ENCODE peak calls at places on chromosomes 5 and 9, in four cellular contexts. O is CD8-positive, alpha-beta memory T cell; Q is OCI-LY7; L is epithelial cell of esophagus. K is an unnamed sample.

GRCh38 chr5:31986101-31986500 is 188.0 kb downstream of the GOLPH3 start:
- DNase-seq in O (no peak), Q (no peak), L (no peak), K (no peak)

GRCh38 chr5:173793677-173794570 is 94.2 kb upstream of the CPEB4 start:
- DNase-seq in O (no peak), Q (no peak), L (peak; percentile 52), K (no peak)

GRCh38 chr5:135034186-135034962 is at the start of gene PITX1:
- DNase-seq in O (no peak), L (peak; percentile 90), Q (peak; percentile 90), K (peak; percentile 76)

GRCh38 chr9:112858625-112859147 is 32.0 kb downstream of the SLC46A2 start:
- DNase-seq in L (peak; percentile 46), Q (peak; percentile 53), O (no peak), K (no peak)

GRCh38 chr9:135561391-135562234 is at the start of gene PAEP:
- DNase-seq in O (no peak), Q (no peak), L (no peak), K (no peak)

GRCh38 chr5:54882841-54883240 is 102.6 kb downstream of the ESM1 start:
- DNase-seq in O (no peak), Q (no peak), L (peak; percentile 46), K (no peak)

GRCh38 chr9:128992995-128993394 is 35.1 kb downstream of the SH3GLB2 start:
- DNase-seq in Q (peak; percentile 16), L (peak; percentile 41), O (no peak), K (no peak)

GRCh38 chr5:109141499-109142200 is 268.1 kb downstream of the PJA2 start:
- DNase-seq in L (no peak), Q (no peak), O (no peak), K (no peak)

GRCh38 chr5:90932052-90932699 is 373.6 kb downstream of the ADGRV1 start:
- DNase-seq in Q (peak; percentile 22), O (no peak), L (peak; percentile 67), K (peak; percentile 29)

GRCh38 chr9:87346061-87346665 is 151.5 kb upstream of the DAPK1 start:
- DNase-seq in Q (no peak), O (no peak), L (no peak), K (no peak)

GRCh38 chr9:14243514-14244042 is 70.4 kb downstream of the NFIB start:
- DNase-seq in Q (no peak), O (no peak), L (peak; percentile 17), K (no peak)

GRCh38 chr9:99866398-99866797 is 40.1 kb upstream of the STX17 start:
- DNase-seq in L (no peak), O (no peak), Q (no peak), K (no peak)

GRCh38 chr5:179825655-179826182 is 5.0 kb downstream of the SQSTM1 start:
- DNase-seq in O (no peak), L (no peak), Q (no peak), K (no peak)

GRCh38 chr9:37908698-37909186 is 4.8 kb upstream of the SLC25A51 start:
- DNase-seq in O (no peak), Q (no peak), L (peak; percentile 75), K (no peak)

GRCh38 chr5:56011835-56012234 is 17.1 kb upstream of the IL6ST start:
- DNase-seq in L (peak; percentile 83), Q (no peak), O (no peak), K (no peak)

GRCh38 chr9:126392662-126393383 is 66.2 kb downstream of the MVB12B start:
- DNase-seq in O (no peak), Q (no peak), L (peak; percentile 52), K (no peak)

GRCh38 chr5:54234304-54234938 is 76.0 kb downstream of the ARL15 start:
- DNase-seq in L (peak; percentile 40), Q (peak; percentile 49), O (no peak), K (peak; percentile 74)

GRCh38 chr5:133698646-133699526 is 86.5 kb upstream of the FSTL4 start:
- DNase-seq in L (no peak), Q (no peak), O (no peak), K (peak; percentile 58)

GRCh38 chr5:178606269-178606668 is 16.1 kb upstream of the COL23A1 start:
- DNase-seq in O (no peak), L (no peak), Q (no peak), K (no peak)

GRCh38 chr9:4237748-4238511 is 61.9 kb downstream of the GLIS3 start:
- DNase-seq in L (no peak), O (no peak), Q (no peak), K (no peak)
- H3K4me3 ChIP-seq in L (no peak overlapping the region), O (peak overlapping the region; percentile 25), Q (no peak overlapping the region), K (peak overlapping the region; percentile 14)

GRCh38 chr9:137457406-137458193 is 1.5 kb downstream of the NSMF start:
- DNase-seq in O (peak; percentile 0), L (no peak), Q (no peak), K (no peak)
- H3K4me3 ChIP-seq in O (no peak overlapping the region), L (peak overlapping the region; percentile 61), Q (peak overlapping the region; percentile 77), K (no peak overlapping the region)

DNA sequence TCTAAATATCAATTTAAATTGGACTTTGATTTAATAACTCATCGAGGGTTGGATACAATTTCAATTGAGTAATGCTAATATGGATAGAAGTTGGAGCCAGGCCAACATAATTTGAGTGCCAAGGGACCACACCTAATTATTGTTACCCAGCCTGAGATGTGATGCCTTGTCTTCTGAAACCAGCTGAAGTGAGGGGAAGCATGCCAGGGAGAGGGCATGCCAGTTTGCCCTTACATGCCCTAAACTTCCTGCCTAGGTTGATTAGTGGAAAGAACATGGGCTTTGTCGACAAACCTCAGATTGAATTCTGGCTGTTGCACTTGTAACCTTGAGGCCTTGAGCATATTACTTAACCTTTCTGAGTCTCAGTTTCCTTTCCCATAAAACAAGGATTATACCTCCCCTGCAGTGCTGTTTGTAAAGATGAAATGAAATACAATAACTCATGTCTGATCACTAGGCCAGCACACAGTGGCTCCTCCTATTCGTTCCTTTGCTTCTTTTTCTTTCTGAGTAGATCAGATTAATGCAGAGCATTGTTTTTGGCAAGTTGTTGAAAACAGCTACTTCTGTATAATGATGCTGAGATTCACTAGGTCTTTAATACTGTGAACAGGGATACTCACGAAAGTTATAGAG is 412.8 kb downstream of the TLE4 start:
- DNase-seq in O (no peak), Q (no peak), L (peak; percentile 33), K (no peak)
- H3K4me3 ChIP-seq in O (no peak overlapping the region), Q (no peak overlapping the region), L (no peak overlapping the region), K (no peak overlapping the region)

DNA sequence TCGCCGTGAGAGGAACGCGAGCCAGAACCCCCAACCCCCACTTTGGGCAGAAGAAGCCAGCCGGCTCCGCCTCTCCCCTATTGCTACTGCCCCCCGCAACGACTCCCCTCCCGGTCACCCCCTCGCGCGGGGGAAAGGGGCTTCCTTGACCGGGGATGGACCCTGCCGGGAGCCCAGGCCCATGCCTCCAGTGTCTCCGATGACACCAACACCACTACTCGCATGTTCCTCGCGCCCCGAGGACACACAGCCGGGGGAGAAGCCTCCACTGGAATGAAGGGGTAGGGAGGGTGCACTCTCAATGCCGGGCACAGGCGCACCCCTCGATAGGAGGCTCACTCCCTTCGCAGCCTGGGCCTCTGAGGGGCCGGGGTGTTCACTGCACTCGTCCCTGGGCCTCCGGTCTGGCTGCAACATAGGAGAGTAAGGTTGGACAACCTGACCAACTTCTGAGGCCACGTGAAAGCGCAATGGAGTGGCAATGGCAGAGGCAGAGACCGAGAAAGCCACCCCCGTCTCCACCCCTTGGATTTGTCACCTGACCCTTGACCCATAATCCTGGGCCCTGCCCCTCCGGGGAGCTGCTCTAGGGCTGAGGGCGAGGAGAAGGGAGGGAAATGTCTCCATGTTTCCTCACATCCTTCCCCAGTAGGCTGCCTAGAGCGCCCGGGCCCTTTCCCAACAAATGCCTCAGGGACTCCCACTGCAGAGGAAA is 1.0 kb upstream of the CNTFR start:
- DNase-seq in Q (no peak), L (peak; percentile 16), O (no peak), K (no peak)
- H3K4me3 ChIP-seq in Q (no peak overlapping the region), L (peak overlapping the region; percentile 14), O (peak overlapping the region; percentile 66), K (peak overlapping the region; percentile 65)

DNA sequence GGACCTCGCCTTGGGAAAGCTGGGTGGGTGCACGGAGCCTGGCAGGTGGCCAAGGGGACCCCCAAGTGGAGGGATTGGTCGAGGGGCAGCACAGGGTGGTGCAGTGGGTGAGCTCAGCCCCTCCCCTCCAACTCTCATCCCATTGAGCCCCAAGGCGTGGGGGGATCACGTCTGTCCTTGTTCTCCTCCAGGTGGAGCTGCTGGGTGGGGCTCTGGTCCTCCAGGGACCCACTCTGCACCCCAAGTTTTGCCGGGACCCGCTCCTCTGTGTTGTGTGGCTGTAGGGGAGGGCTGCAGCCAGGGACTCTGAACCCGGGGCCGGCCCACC is 3.6 kb upstream of the FUT7 start:
- DNase-seq in O (no peak), Q (no peak), L (no peak), K (no peak)
- H3K4me3 ChIP-seq in O (no peak overlapping the region), Q (no peak overlapping the region), L (no peak overlapping the region), K (no peak overlapping the region)

GRCh38 chr9:127567898-127568617 is 44.0 kb upstream of the STXBP1 start:
- DNase-seq in O (no peak), Q (no peak), L (no peak), K (no peak)

GRCh38 chr9:127566351-127567001 is 45.6 kb upstream of the STXBP1 start:
- DNase-seq in O (no peak), Q (no peak), L (peak; percentile 65), K (no peak)

GRCh38 chr9:127568618-127568970 is 43.5 kb upstream of the STXBP1 start:
- DNase-seq in O (no peak), Q (no peak), L (no peak), K (no peak)

GRCh38 chr9:127568971-127569818 is 42.9 kb upstream of the STXBP1 start:
- DNase-seq in L (peak; percentile 81), Q (peak; percentile 84), O (peak; percentile 70), K (peak; percentile 81)

DNA sequence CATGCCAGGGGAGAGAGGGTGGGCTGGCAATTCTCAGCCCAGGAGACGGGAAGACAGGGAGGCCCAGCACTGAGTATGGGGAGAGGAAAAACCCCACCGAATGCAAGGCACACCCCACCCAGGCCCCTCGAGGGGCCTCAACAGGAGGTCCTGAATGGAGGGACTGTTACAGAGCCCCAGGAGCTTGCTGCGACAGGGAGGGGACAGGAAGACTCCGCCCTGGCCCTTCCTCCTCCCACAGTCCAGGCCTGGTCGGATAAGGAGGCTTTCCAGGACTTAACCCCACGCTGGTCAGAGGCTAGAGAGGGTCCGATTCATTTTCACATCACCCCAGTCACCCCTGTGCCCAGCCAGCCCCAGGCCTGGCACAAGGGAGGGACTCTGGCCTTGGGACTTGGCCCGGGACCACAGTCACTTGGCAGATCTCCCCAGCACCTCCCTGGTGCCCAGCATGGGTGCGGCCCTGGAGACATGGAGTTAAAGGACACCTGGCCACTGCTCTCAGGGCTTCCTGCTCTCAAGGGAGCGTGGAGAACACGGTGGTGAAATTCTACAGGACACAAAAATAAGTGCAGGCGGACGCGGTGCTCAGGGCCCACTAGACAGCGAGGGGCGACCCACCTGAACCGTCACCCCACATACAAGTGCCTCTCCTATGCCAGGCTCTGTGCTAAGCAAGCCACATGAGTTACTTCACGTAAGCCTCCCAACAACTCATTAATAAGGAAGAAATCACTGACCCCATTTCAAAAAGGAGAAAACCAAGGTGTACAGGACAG is 44.8 kb upstream of the STXBP1 start:
- DNase-seq in Q (no peak), L (no peak), O (no peak), K (no peak)
- H3K4me3 ChIP-seq in Q (no peak overlapping the region), L (peak overlapping the region; percentile 88), O (peak overlapping the region; percentile 15), K (no peak overlapping the region)

GRCh38 chr9:91911681-91912080 is 38.3 kb downstream of the ROR2 start:
- DNase-seq in L (no peak), O (no peak), Q (peak; percentile 48), K (peak; percentile 52)
- H3K4me3 ChIP-seq in L (no peak overlapping the region), O (no peak overlapping the region), Q (no peak overlapping the region), K (peak overlapping the region; percentile 23)

DNA sequence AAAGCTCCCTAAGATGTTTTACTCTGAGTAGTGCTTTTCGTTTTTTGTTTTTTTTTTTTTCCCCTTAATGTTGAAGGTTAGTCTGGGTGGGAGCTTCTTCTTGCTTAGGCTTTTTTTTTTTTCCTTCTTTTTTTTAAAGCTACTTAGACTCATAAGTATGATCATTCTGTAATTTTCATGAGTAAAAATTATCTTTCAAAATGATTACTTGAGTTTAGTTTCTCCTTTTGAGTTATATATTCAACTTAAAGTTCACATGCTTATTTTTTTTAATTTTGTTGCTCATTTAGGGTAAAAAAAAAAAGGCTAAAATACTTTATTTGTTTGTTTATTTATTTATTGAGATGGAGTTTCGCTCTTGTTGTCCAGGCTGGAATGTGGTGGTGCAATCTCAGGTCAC is 2.9 kb downstream of the RBM27 start:
- DNase-seq in L (no peak), Q (no peak), O (no peak), K (no peak)
- H3K4me3 ChIP-seq in L (no peak overlapping the region), Q (peak overlapping the region; percentile 97), O (no peak overlapping the region), K (no peak overlapping the region)

K was measured in MM.1S.